ENCODE peak calls at places on chromosome 3, in eight cellular contexts. Q is amygdala; Z is uterus; R is activated T-helper 1 cell treated with anti-CD3 and anti-CD28 coated beads, Interleukin-12 subunit alpha, Interleukin-12 subunit beta, Interleukin-2, Interleukin-4 antibody, amounts not matched to agents 30 ng/mL and 10 ng/mL and 1 ng/mL, durations not matched to agents 14 hours and 24 hours and 36 hours; S is mesenchymal stem cell; B is C1 segment of cervical spinal cord; C is upper lobe of right lung; X is type B pancreatic cell. P is an unnamed sample.

GRCh38 chr3:172125963-172126403 is 86.6 kb downstream of the FNDC3B start:
- DNase-seq in Q (no peak), Z (peak), R (no peak), S (peak), B (no peak), C (no peak), X (no peak), P (no peak)

GRCh38 chr3:129180461-129180860 is 3.2 kb downstream of the CNBP start:
- DNase-seq in Q (no peak), Z (no peak), R (no peak), S (no peak), B (no peak), C (no peak), X (no peak), P (no peak)

GRCh38 chr3:126554560-126555525 is 3.9 kb downstream of the C3orf22 start:
- DNase-seq in Q (no peak), Z (peak), R (no peak), S (no peak), B (no peak), C (peak), X (peak), P (no peak)

GRCh38 chr3:185880600-185880999 is 55.8 kb upstream of the IGF2BP2 start:
- DNase-seq in Q (no peak), Z (no peak), R (no peak), S (no peak), B (no peak), C (no peak), X (no peak), P (no peak)

GRCh38 chr3:23455775-23456174 is 252.6 kb downstream of the UBE2E2 start:
- DNase-seq in Q (no peak), Z (no peak), R (no peak), S (peak), B (no peak), C (no peak), X (no peak), P (no peak)

GRCh38 chr3:183545688-183546087 is 9.8 kb downstream of the KLHL6 start:
- DNase-seq in Q (no peak), Z (no peak), R (no peak), S (no peak), B (no peak), C (no peak), X (no peak), P (no peak)

GRCh38 chr3:194738254-194739093 is 52.8 kb downstream of the FAM43A start:
- DNase-seq in Q (peak), Z (peak), R (no peak), S (peak), B (peak), C (no peak), X (no peak), P (peak)

GRCh38 chr3:153927107-153927506 is 194.1 kb upstream of the ARHGEF26 start:
- DNase-seq in Q (no peak), Z (no peak), R (no peak), S (peak), B (no peak), C (no peak), X (no peak), P (no peak)

P was measured in nucleus accumbens.